ENCODE peak calls at places on chromosomes 6 and 20, in six cellular contexts. Y, K, Q, T, M and H are unnamed samples.

GRCh38 chr20:4021905-4022304 is 6.5 kb upstream of the RNF24 start:
- DNase-seq in Y (no peak), K (no peak), Q (no peak), T (no peak), M (no peak), H (no peak)

GRCh38 chr6:152585236-152585635 is 51.9 kb downstream of the SYNE1 start:
- DNase-seq in Y (no peak), K (no peak), Q (no peak), T (no peak), M (no peak), H (no peak)

GRCh38 chr6:170032706-170033309 is 258.1 kb downstream of the DLL1 start:
- DNase-seq in Y (no peak), K (no peak), Q (no peak), T (no peak), M (no peak), H (no peak)

GRCh38 chr6:40714576-40715500 is 127.7 kb upstream of the LRFN2 start:
- DNase-seq in Y (no peak), K (no peak), Q (no peak), T (no peak), M (no peak), H (no peak)

GRCh38 chr6:25017932-25018581 is 82.3 kb upstream of the RIPOR2 start:
- DNase-seq in Y (peak), K (peak), Q (peak), T (peak), M (peak), H (no peak)

GRCh38 chr6:106084106-106084963 is 1.8 kb upstream of the PRDM1 start:
- DNase-seq in Y (no peak), K (no peak), Q (peak), T (peak), M (no peak), H (no peak)

GRCh38 chr6:98467091-98467490 is 367.3 kb upstream of the POU3F2 start:
- DNase-seq in Y (no peak), K (no peak), Q (no peak), T (no peak), M (no peak), H (no peak)

GRCh38 chr6:157791461-157791860 is 31.6 kb upstream of the SNX9 start:
- DNase-seq in Y (no peak), K (no peak), Q (no peak), T (no peak), M (no peak), H (no peak)

GRCh38 chr6:71887006-71887743 is 825 bp downstream of the RIMS1 start:
- DNase-seq in Y (no peak), K (no peak), Q (no peak), T (no peak), M (no peak), H (peak)

GRCh38 chr6:3405182-3405518 is 51.7 kb downstream of the SLC22A23 start:
- DNase-seq in Y (no peak), K (no peak), Q (peak), T (no peak), M (no peak), H (no peak)

GRCh38 chr6:109477184-109477583 is 5.8 kb downstream of the ZBTB24 start:
- DNase-seq in Y (no peak), K (no peak), Q (no peak), T (no peak), M (no peak), H (no peak)

GRCh38 chr6:69827491-69827890 is 30.7 kb upstream of the LMBRD1 start:
- DNase-seq in Y (no peak), K (no peak), Q (peak), T (peak), M (no peak), H (no peak)

GRCh38 chr20:38452880-38453624 is 17.9 kb upstream of the SNHG17 start:
- DNase-seq in Y (no peak), K (no peak), Q (peak), T (peak), M (no peak), H (no peak)

GRCh38 chr20:54347216-54347833 is 128.1 kb upstream of the DOK5 start:
- DNase-seq in Y (no peak), K (no peak), Q (no peak), T (no peak), M (no peak), H (no peak)

GRCh38 chr20:38434310-38434741 is 802 bp downstream of the SNHG17 start:
- DNase-seq in Y (no peak), K (no peak), Q (peak), T (no peak), M (no peak), H (no peak)